ENCODE peak calls at places on chromosomes 6 and 20, in five cellular contexts. S, L, J, E and Z are unnamed samples.

GRCh38 chr6:70312165-70312564 is 9.3 kb upstream of the COL9A1 start:
- DNase-seq in S (no peak), L (peak; percentile 78), J (peak; percentile 25), E (peak; percentile 8), Z (no peak)

GRCh38 chr6:169966312-169967181 is 215.1 kb downstream of the ERMARD start:
- DNase-seq in S (no peak), L (no peak), J (no peak), E (no peak), Z (no peak)

GRCh38 chr6:139698526-139699182 is 324.2 kb upstream of the CITED2 start:
- DNase-seq in S (no peak), L (no peak), J (no peak), E (no peak), Z (no peak)

GRCh38 chr6:30565772-30566171 is 5.5 kb upstream of the ABCF1 start:
- DNase-seq in S (no peak), L (peak; percentile 6), J (no peak), E (no peak), Z (no peak)

GRCh38 chr6:121809211-121809610 is 373.8 kb downstream of the GJA1 start:
- DNase-seq in S (no peak), L (no peak), J (no peak), E (no peak), Z (no peak)

GRCh38 chr6:39567091-39567490 is 158.1 kb downstream of the KIF6 start:
- DNase-seq in S (no peak), L (no peak), J (no peak), E (no peak), Z (no peak)

GRCh38 chr6:6659600-6660327 is 71.2 kb downstream of the LY86 start:
- DNase-seq in S (no peak), L (no peak), J (no peak), E (no peak), Z (no peak)

GRCh38 chr6:110341671-110342304 is 16.4 kb downstream of the METTL24 start:
- DNase-seq in S (peak; percentile 9), L (peak; percentile 32), J (peak; percentile 55), E (no peak), Z (peak; percentile 17)

GRCh38 chr6:106087548-106088325 is 1.6 kb downstream of the PRDM1 start:
- DNase-seq in S (no peak), L (peak; percentile 87), J (no peak), E (no peak), Z (no peak)

GRCh38 chr6:81634155-81634880 is 118.2 kb downstream of the TENT5A start:
- DNase-seq in S (no peak), L (no peak), J (no peak), E (no peak), Z (no peak)

DNA sequence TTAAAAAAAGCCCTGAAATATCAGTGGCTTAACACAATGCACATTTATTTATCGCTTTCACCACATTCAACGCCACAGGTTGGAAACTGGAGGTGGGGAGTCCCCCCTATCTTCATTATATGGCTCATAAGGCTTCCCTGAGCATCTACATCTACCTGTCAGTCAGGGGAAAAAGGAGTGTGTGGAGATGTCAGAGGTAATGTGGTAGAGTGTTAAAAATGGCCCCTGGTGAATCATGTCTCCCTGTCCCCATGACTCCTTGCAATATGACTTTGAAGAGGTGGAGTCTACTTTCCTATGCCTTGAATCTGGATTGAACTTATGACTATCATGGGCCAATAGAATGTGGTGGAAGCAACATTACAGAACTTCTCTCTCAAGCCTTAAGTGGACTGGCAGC is 65.5 kb upstream of the BTBD3 start:
- DNase-seq in S (no peak), L (no peak), J (no peak), E (no peak), Z (no peak)
- TF ChIP-seq RFX5 in S (no peak), L (no peak), J (no peak), E (no peak), Z (no peak)

DNA sequence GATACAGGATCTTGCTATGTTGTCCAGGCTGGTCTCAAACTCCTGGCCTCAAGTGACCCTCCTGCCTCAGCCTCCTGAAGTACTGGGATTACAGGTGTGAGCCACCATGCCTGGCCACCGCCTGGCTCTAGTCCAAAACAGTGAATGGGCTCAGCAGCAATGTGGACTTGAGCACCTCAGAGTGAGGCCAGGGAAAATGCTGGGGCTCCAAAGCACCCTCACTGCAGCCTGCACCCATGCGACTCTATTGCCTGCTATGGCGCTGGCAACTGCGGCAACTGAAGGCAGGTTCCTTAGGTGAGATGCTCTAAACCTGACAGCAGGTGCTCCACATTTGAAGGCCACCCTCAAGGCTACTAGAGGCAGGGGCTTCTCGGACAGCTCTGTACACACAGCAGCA is 26.5 kb downstream of the MAP1LC3A start:
- DNase-seq in S (no peak), L (no peak), J (no peak), E (no peak), Z (no peak)
- TF ChIP-seq RFX5 in S (no peak), L (no peak), J (no peak), E (no peak), Z (no peak)

DNA sequence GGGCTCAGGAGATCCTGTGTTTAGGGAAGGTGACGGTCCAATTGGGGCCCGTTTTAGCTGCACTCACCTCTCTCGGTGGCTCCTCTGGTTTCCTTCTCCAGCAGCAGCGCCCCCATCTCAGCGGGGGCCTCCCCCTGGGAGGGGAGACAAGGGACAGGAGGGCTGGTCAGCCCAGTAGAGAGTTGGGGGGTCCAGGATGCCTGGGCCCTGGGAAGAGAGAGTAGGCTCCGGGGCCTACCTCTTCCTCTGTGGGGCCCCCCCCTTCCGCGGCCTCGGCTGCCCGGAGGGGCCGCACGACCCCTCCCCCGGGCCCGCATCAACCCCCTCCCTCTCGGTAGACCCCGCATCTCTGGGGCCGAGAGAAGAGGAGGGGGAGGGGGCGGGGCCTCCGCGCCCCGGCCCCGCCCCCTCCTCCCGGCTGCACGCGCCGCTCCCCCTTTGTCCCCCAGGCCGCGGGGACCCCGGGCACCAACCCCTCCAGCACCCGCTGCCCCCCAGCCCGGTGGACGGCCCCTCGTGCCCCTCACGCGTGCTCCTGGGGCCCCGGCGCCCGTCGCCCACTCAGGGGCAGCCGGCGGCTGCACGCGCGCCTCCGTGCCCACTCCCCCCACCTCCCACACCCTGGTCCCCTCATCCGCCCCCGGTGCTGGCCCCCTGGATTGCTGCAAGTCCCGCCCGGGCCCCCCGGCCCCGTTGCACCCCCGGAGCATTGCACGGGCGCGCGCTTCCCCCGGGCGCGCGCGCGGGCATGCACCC is 464 bp downstream of the EHMT2 start:
- DNase-seq in S (no peak), L (no peak), J (no peak), E (no peak), Z (peak; percentile 78)
- TF ChIP-seq RFX5 in S (no peak), L (no peak), J (no peak), E (no peak), Z (no peak)

GRCh38 chr20:11060423-11061205 is 386.8 kb upstream of the JAG1 start:
- DNase-seq in S (no peak), L (no peak), J (no peak), E (no peak), Z (no peak)
- TF ChIP-seq RFX5 in S (no peak), L (no peak), J (no peak), E (no peak), Z (no peak)

GRCh38 chr6:89348372-89348771 is 4.2 kb downstream of the UBE2J1 start:
- DNase-seq in S (no peak), L (peak; percentile 18), J (no peak), E (no peak), Z (no peak)
- TF ChIP-seq RFX5 in S (no peak), L (no peak), J (no peak), E (no peak), Z (no peak)

GRCh38 chr6:165791876-165792437 is 128.9 kb upstream of the PDE10A start:
- DNase-seq in S (no peak), L (no peak), J (no peak), E (no peak), Z (no peak)
- TF ChIP-seq RFX5 in S (no peak), L (no peak), J (no peak), E (no peak), Z (no peak)

GRCh38 chr20:855466-856360 is 22.2 kb downstream of the FAM110A start:
- DNase-seq in S (no peak), L (no peak), J (no peak), E (no peak), Z (no peak)
- TF ChIP-seq RFX5 in S (no peak), L (no peak), J (no peak), E (no peak), Z (no peak)

DNA sequence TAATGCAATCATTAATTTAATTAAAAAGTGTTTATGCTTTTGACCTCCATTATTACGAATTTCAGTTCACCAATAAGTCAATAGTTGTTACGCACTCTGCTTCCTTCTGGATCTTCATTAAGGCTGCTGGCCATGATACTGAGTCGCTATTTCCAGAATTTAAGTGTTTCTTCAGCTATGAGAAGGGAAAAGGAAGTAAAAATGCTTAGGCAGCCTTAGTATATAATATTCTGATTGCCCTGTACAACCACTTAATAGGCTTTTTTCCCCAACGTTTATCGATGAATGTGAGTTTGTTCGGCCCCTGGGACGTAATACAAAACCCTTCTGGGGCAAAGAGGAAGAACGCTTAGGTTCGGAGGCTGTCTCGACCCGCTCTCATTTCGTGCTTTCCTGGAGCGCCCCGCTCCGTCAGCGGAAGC is 644 bp downstream of the OARD1 start:
- DNase-seq in S (peak; percentile 63), L (peak; percentile 76), J (no peak), E (peak; percentile 34), Z (no peak)
- TF ChIP-seq RFX5 in S (no peak), L (no peak), J (no peak), E (no peak), Z (no peak)

DNA sequence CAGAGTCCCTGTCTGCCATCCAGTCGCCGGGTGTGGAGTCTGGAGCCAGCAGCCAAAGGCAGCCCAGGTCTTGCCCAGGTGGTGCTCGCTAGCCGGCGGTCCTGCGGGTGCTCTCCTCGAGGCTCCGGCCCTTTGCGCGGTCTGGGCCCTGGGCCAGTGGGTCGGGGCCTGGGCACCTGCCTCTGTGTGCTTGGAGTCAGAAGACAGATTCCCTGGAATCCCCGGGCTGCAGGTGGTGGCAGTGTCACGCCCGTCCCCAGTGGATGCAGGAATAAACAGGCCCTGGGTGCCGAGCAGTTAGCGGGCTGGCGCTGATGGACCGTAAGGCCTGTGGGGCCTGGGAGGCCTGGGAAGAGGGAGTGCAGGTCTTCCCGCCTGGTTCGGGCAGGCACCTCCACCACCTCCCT is 5.3 kb downstream of the SS18L1 start:
- DNase-seq in S (no peak), L (no peak), J (peak; percentile 51), E (no peak), Z (no peak)
- TF ChIP-seq RFX5 in S (no peak), L (no peak), J (no peak), E (no peak), Z (no peak)